ENCODE peak calls at places on chromosomes 12 and 14, in six cellular contexts. R is GM12892, U is upper lobe of left lung, N is lower leg skin, I is uterus, T is body of pancreas. E is an unnamed sample.

GRCh38 chr12:110002691-110003515 is 3.7 kb downstream of the ANKRD13A start:
- DNase-seq in R (no peak), U (no peak), N (peak), I (no peak), T (no peak), E (no peak)

GRCh38 chr12:109719123-109720022 is 5.7 kb downstream of the FAM222A start:
- DNase-seq in R (no peak), U (no peak), N (no peak), I (no peak), T (no peak), E (no peak)

GRCh38 chr14:62162998-62163589 is 400.9 kb downstream of the SNAPC1 start:
- DNase-seq in R (no peak), U (no peak), N (no peak), I (no peak), T (no peak), E (peak)

GRCh38 chr12:124744659-124745467 is 118.8 kb downstream of the SCARB1 start:
- DNase-seq in R (no peak), U (no peak), N (no peak), I (no peak), T (no peak), E (peak)

GRCh38 chr14:75188520-75189267 is 12.3 kb upstream of the TMED10 start:
- DNase-seq in R (no peak), U (no peak), N (no peak), I (no peak), T (no peak), E (no peak)

GRCh38 chr14:76933515-76933914 is 95.0 kb downstream of the IRF2BPL start:
- DNase-seq in R (no peak), U (no peak), N (no peak), I (no peak), T (no peak), E (no peak)

GRCh38 chr14:75649773-75650172 is 10.9 kb downstream of the ERG28 start:
- DNase-seq in R (no peak), U (no peak), N (no peak), I (no peak), T (no peak), E (no peak)

GRCh38 chr12:110889361-110889760 is 31.0 kb downstream of the MYL2 start:
- DNase-seq in R (no peak), U (no peak), N (no peak), I (no peak), T (no peak), E (no peak)

GRCh38 chr14:90600619-90601018 is 203.8 kb downstream of the CALM1 start:
- DNase-seq in R (no peak), U (no peak), N (no peak), I (no peak), T (no peak), E (no peak)

GRCh38 chr12:6469092-6469491 is 1.4 kb downstream of the VAMP1 start:
- DNase-seq in R (no peak), U (no peak), N (peak), I (no peak), T (no peak), E (no peak)

GRCh38 chr14:52397844-52398243 is 83.7 kb downstream of the PTGER2 start:
- DNase-seq in R (no peak), U (no peak), N (no peak), I (no peak), T (no peak), E (no peak)

GRCh38 chr14:55097894-55098560 is 31.0 kb upstream of the LGALS3 start:
- DNase-seq in R (peak), U (no peak), N (no peak), I (no peak), T (no peak), E (peak)

GRCh38 chr14:91041450-91041849 is 19.0 kb downstream of the RPS6KA5 start:
- DNase-seq in R (no peak), U (no peak), N (no peak), I (no peak), T (no peak), E (no peak)

GRCh38 chr12:55931780-55932545 is 1.0 kb downstream of the DGKA start:
- DNase-seq in R (no peak), U (peak), N (peak), I (peak), T (peak), E (no peak)
- TF ChIP-seq POLR2A in R (no peak), U (no peak), N (no peak), I (peak), T (peak), E (no peak)

GRCh38 chr12:94644622-94645021 is 5.7 kb downstream of the TMCC3 start:
- DNase-seq in R (no peak), U (no peak), N (no peak), I (no peak), T (no peak), E (no peak)

GRCh38 chr12:94649349-94650142 is 811 bp downstream of the TMCC3 start:
- DNase-seq in R (peak), U (peak), N (no peak), I (peak), T (peak), E (peak)

GRCh38 chr12:94648578-94648977 is 1.8 kb downstream of the TMCC3 start:
- DNase-seq in R (no peak), U (no peak), N (no peak), I (no peak), T (no peak), E (no peak)

GRCh38 chr12:94650143-94651056 is at the start of gene TMCC3:
- DNase-seq in R (peak), U (peak), N (peak), I (peak), T (peak), E (peak)
- TF ChIP-seq POLR2A in R (no peak), U (no peak), N (no peak), I (peak), T (no peak), E (no peak)

DNA sequence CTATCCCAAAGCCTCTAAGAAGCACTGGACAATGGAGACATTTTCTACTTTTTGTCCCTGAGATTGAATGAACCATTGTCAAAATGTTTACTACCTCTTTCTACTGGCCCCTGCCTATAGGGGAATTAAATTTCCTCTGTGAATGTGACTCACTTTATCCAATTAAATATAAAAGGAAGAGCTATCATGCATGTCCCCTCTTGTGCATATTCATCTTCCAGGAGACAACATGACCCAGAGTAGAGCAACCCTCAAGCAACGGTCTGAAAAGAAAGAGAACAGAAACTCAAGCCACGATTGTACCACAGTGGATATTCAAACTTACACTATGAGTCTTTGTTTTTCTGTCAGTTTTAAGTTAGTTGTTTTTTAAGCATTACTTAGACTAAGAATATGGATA is 938.4 kb upstream of the ATXN7L3B start:
- DNase-seq in R (no peak), U (no peak), N (no peak), I (no peak), T (no peak), E (no peak)
- TF ChIP-seq POLR2A in R (no peak), U (no peak), N (no peak), I (no peak), T (no peak), E (no peak)

GRCh38 chr12:57111046-57111698 is at the start of gene STAT6:
- DNase-seq in R (peak), U (no peak), N (peak), I (peak), T (peak), E (no peak)
- TF ChIP-seq POLR2A in R (peak), U (peak), N (peak), I (peak), T (peak), E (peak)